ENCODE peak calls at places on chromosomes 1 and 21, in eight cellular contexts. G is cardiac fibroblast, R is lower leg skin, P is right atrium auricular region, N is stomach, L is bronchial epithelial cell, A is MM.1S, X is lower lobe of right lung. I is an unnamed sample.

GRCh38 chr1:31054349-31054748 is 11.2 kb downstream of the PUM1 start:
- DNase-seq in G (peak), L (no peak), R (no peak), X (no peak), N (no peak), P (no peak), A (no peak), I (peak)

GRCh38 chr1:201059401-201059800 is 35.9 kb upstream of the KIF21B start:
- DNase-seq in L (no peak), G (no peak), A (no peak), X (no peak), R (no peak), P (no peak), N (no peak), I (no peak)

GRCh38 chr1:243471754-243472725 is 216.2 kb downstream of the SDCCAG8 start:
- DNase-seq in N (no peak), P (no peak), G (no peak), X (no peak), L (peak), A (peak), R (no peak), I (no peak)

GRCh38 chr1:193377472-193377871 is 191.1 kb upstream of the B3GALT2 start:
- DNase-seq in N (no peak), R (no peak), A (no peak), L (no peak), G (no peak), X (no peak), P (no peak), I (no peak)

GRCh38 chr1:209884249-209884648 is 53.8 kb upstream of the SYT14 start:
- DNase-seq in X (no peak), A (no peak), L (peak), N (no peak), P (no peak), G (no peak), R (no peak), I (peak)

GRCh38 chr21:37281993-37282392 is 14.9 kb upstream of the VPS26C start:
- DNase-seq in G (no peak), A (no peak), L (no peak), P (no peak), X (no peak), N (no peak), R (peak), I (no peak)

GRCh38 chr1:21605964-21606705 is 63.0 kb downstream of the RAP1GAP start:
- DNase-seq in A (no peak), P (no peak), G (no peak), L (no peak), R (no peak), X (no peak), N (no peak), I (no peak)

GRCh38 chr1:56566040-56566774 is 13.2 kb downstream of the PLPP3 start:
- DNase-seq in R (no peak), P (no peak), A (no peak), G (no peak), X (no peak), L (no peak), N (no peak), I (no peak)

GRCh38 chr1:53410100-53410541 is 49.1 kb upstream of the DMRTB1 start:
- DNase-seq in P (no peak), N (no peak), X (no peak), G (no peak), L (no peak), R (peak), A (no peak), I (no peak)

GRCh38 chr1:92404661-92405060 is 82.1 kb downstream of the GFI1 start:
- DNase-seq in A (no peak), X (no peak), R (no peak), L (peak), G (no peak), N (no peak), P (no peak), I (peak)

GRCh38 chr21:46126321-46127238 is 28.7 kb downstream of the COL6A2 start:
- DNase-seq in X (peak), A (no peak), R (peak), G (no peak), N (no peak), P (no peak), L (no peak), I (no peak)

GRCh38 chr1:203607169-203607873 is 19.3 kb upstream of the ATP2B4 start:
- DNase-seq in X (no peak), L (peak), G (peak), N (peak), R (no peak), A (peak), P (no peak), I (peak)

GRCh38 chr1:12505639-12506311 is 112.2 kb downstream of the DHRS3 start:
- DNase-seq in A (no peak), G (no peak), L (no peak), N (no peak), X (no peak), R (no peak), P (no peak), I (no peak)

GRCh38 chr1:113192980-113193379 is 120.0 kb downstream of the LRIG2 start:
- DNase-seq in A (no peak), G (no peak), N (no peak), X (no peak), R (no peak), P (no peak), L (no peak), I (no peak)

GRCh38 chr1:9262096-9262495 is 27.5 kb downstream of the H6PD start:
- DNase-seq in P (no peak), L (no peak), R (no peak), X (no peak), N (no peak), G (no peak), A (no peak), I (no peak)

GRCh38 chr21:29194847-29195246 is 64.4 kb downstream of the MAP3K7CL start:
- DNase-seq in P (no peak), X (no peak), N (no peak), R (no peak), L (no peak), G (peak), A (no peak), I (no peak)

GRCh38 chr1:14118691-14119485 is 418.9 kb downstream of the PRDM2 start:
- DNase-seq in G (peak), P (no peak), N (no peak), R (no peak), X (no peak), L (no peak), A (no peak), I (no peak)

GRCh38 chr21:42654913-42655796 is 1.7 kb downstream of the PDE9A start:
- DNase-seq in N (no peak), R (no peak), L (no peak), G (no peak), P (no peak), X (no peak), A (no peak), I (no peak)

GRCh38 chr1:169949139-169949538 is 55.4 kb upstream of the SCYL3 start:
- DNase-seq in N (no peak), L (no peak), X (no peak), R (no peak), G (peak), P (no peak), A (no peak), I (peak)

GRCh38 chr1:200379431-200379755 is 30.4 kb downstream of the ZNF281 start:
- DNase-seq in L (peak), A (no peak), N (no peak), P (no peak), X (no peak), G (peak), R (no peak), I (peak)

GRCh38 chr1:36134805-36135339 is 9.8 kb upstream of the COL8A2 start:
- DNase-seq in X (no peak), R (no peak), P (no peak), L (peak), N (peak), G (peak), A (no peak), I (peak)

GRCh38 chr1:221456918-221457317 is 285.0 kb downstream of the DUSP10 start:
- DNase-seq in X (no peak), L (no peak), N (no peak), P (no peak), G (no peak), R (no peak), A (no peak), I (peak)

GRCh38 chr1:87673748-87674147 is 345.1 kb downstream of the LMO4 start:
- DNase-seq in L (no peak), N (no peak), R (no peak), X (no peak), A (no peak), G (peak), P (no peak), I (peak)

GRCh38 chr1:93029317-93029716 is 49.8 kb upstream of the MTF2 start:
- DNase-seq in X (no peak), L (no peak), R (no peak), G (no peak), A (peak), P (no peak), N (no peak), I (no peak)

GRCh38 chr1:37948841-37949240 is 2.0 kb upstream of the INPP5B start:
- DNase-seq in P (no peak), R (peak), N (no peak), X (no peak), A (no peak), G (no peak), L (no peak), I (no peak)

GRCh38 chr1:175725684-175726083 is 17.7 kb downstream of the TNR start:
- DNase-seq in L (peak), X (no peak), G (peak), P (no peak), R (no peak), N (no peak), A (peak), I (peak)

GRCh38 chr1:182299728-182300581 is 91.6 kb downstream of the GLUL start:
- DNase-seq in A (no peak), G (peak), L (peak), X (peak), N (peak), R (no peak), P (peak), I (peak)

GRCh38 chr1:70382682-70383081 is 28.2 kb upstream of the ANKRD13C start:
- DNase-seq in N (no peak), L (no peak), X (no peak), G (no peak), A (no peak), R (no peak), P (no peak), I (no peak)

GRCh38 chr1:44346184-44346583 is 8.9 kb downstream of the ERI3 start:
- DNase-seq in N (no peak), A (no peak), G (no peak), R (no peak), P (no peak), X (no peak), L (no peak), I (no peak)

GRCh38 chr1:44351289-44351688 is 3.8 kb downstream of the ERI3 start:
- DNase-seq in P (no peak), A (no peak), L (no peak), G (no peak), X (no peak), R (no peak), N (no peak), I (no peak)

GRCh38 chr1:44347280-44347679 is 7.8 kb downstream of the ERI3 start:
- DNase-seq in R (no peak), X (no peak), P (no peak), L (no peak), N (no peak), G (peak), A (no peak), I (peak)

GRCh38 chr1:44345187-44345775 is 9.8 kb downstream of the ERI3 start:
- DNase-seq in A (no peak), P (no peak), R (no peak), X (no peak), G (no peak), N (no peak), L (peak), I (no peak)

GRCh38 chr1:44348046-44348628 is 6.9 kb downstream of the ERI3 start:
- DNase-seq in G (no peak), L (no peak), A (no peak), N (no peak), X (no peak), P (no peak), R (no peak), I (no peak)
- H3K4me3 ChIP-seq in G (no peak), L (no peak), A (no peak), N (no peak), X (no peak), P (no peak), R (no peak), I (no peak)

GRCh38 chr1:223760833-223761232 is 48.5 kb downstream of the CAPN2 start:
- DNase-seq in L (no peak), P (no peak), G (no peak), N (no peak), R (peak), A (no peak), X (no peak), I (no peak)

GRCh38 chr1:223756806-223757700 is 44.7 kb downstream of the CAPN2 start:
- DNase-seq in G (no peak), A (no peak), L (no peak), X (no peak), R (no peak), P (no peak), N (no peak), I (no peak)

GRCh38 chr1:223758734-223759133 is 46.4 kb downstream of the CAPN2 start:
- DNase-seq in X (no peak), P (no peak), R (no peak), L (no peak), A (no peak), G (no peak), N (no peak), I (no peak)

GRCh38 chr1:223761416-223761815 is 49.1 kb downstream of the CAPN2 start:
- DNase-seq in L (no peak), G (peak), A (peak), R (peak), P (no peak), X (no peak), N (no peak), I (peak)

GRCh38 chr1:223759273-223759672 is 46.9 kb downstream of the CAPN2 start:
- DNase-seq in L (no peak), R (no peak), P (no peak), G (no peak), N (no peak), A (no peak), X (no peak), I (no peak)
- TF ChIP-seq CTCF in L (no peak), R (no peak), P (no peak), G (no peak), N (no peak), A (no peak), X (no peak), I (no peak)

GRCh38 chr1:181190362-181191035 is 102.0 kb downstream of the IER5 start:
- DNase-seq in X (no peak), R (peak), L (no peak), P (no peak), N (no peak), A (no peak), G (no peak), I (no peak)
- H3K4me3 ChIP-seq in X (no peak), R (no peak), L (no peak), P (no peak), N (peak), A (no peak), G (no peak), I (peak)

GRCh38 chr1:84502892-84503291 is 3.3 kb upstream of the SPATA1 start:
- DNase-seq in N (no peak), X (no peak), G (no peak), R (no peak), L (no peak), A (no peak), P (no peak), I (no peak)

GRCh38 chr1:84504580-84505021 is 1.6 kb upstream of the SPATA1 start:
- DNase-seq in R (no peak), L (peak), N (no peak), G (peak), X (no peak), P (no peak), A (no peak), I (peak)

GRCh38 chr1:84506002-84506728 is at the start of the genes GNG5 and SPATA1:
- DNase-seq in N (peak), A (peak), X (peak), R (peak), G (peak), P (peak), L (peak), I (peak)

GRCh38 chr1:84506729-84507453 is 510 bp upstream of the GNG5 start:
- DNase-seq in A (no peak), P (no peak), G (no peak), N (no peak), R (no peak), X (no peak), L (no peak), I (no peak)

DNA sequence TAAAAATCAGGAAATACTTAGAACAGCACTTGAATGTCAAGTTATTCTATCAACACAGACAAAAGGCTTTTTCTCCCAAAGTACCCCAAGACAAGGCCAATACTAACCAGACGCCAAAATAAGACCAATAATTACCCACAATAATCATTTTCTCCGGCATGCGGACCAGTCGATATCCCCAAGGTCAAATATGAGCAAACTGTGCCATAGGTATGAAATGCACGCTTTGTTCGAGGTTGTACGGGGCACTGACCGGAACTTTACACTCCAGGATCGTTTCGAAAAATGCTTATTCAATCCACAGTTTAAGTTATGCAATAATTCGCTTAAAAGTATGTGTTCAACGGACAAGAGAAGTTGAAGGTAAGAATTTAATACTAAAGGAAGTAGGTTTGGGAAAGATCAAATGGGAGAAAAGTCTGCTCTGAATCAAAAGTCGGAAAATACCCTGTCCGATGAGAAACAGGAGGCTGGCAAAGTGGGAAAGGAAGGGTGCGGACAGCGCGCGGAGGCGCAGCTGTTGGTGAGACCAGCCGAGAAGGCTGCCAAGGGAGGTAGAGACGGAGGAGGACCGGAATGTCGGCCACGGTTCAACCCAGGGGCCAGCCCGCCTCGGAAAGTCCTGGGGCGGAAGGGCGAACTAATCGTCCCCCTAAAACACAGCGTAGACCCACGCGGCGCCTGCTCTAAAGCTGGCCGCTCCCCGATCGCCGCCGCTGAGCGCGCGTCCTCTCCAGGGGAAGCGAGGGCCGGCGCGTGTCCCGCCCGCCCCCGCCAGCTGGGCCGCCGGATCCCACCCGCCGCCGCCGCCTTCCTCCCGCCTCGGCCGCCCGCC is 802 bp upstream of the SPATA1 start:
- DNase-seq in X (no peak), N (no peak), G (no peak), L (peak), R (no peak), P (peak), A (peak), I (peak)
- TF ChIP-seq CTCF in X (no peak), N (no peak), G (no peak), L (no peak), R (no peak), P (no peak), A (no peak), I (no peak)

GRCh38 chr1:228275154-228275434 is 67.2 kb downstream of the OBSCN start:
- DNase-seq in P (no peak), A (no peak), L (no peak), X (no peak), N (no peak), G (no peak), R (no peak), I (no peak)
- H3K4me3 ChIP-seq in P (peak), A (peak), L (peak), X (peak), N (peak), G (peak), R (peak), I (peak)

GRCh38 chr1:110538082-110538481 is 19.1 kb upstream of the KCNA10 start:
- DNase-seq in N (no peak), A (no peak), L (no peak), G (no peak), R (no peak), P (no peak), X (no peak), I (no peak)
- TF ChIP-seq CTCF in N (no peak), A (no peak), L (no peak), G (no peak), R (no peak), P (no peak), X (no peak), I (no peak)

GRCh38 chr1:15696956-15697521 is 12.9 kb downstream of the PLEKHM2 start:
- DNase-seq in X (peak), G (no peak), P (no peak), L (no peak), R (no peak), A (peak), N (no peak), I (peak)
- H3K4me3 ChIP-seq in X (peak), G (no peak), P (no peak), L (no peak), R (no peak), A (peak), N (peak), I (no peak)

GRCh38 chr1:155051342-155051776 is 243 bp downstream of the ADAM15 start:
- DNase-seq in P (no peak), G (no peak), L (no peak), A (no peak), R (no peak), N (no peak), X (no peak), I (no peak)
- TF ChIP-seq CTCF in P (no peak), G (no peak), L (peak), A (no peak), R (no peak), N (no peak), X (no peak), I (no peak)

GRCh38 chr1:160578175-160578693 is 1.1 kb downstream of the CD84 start:
- DNase-seq in R (no peak), L (no peak), X (no peak), N (no peak), A (no peak), P (no peak), G (no peak), I (no peak)

GRCh38 chr1:160577661-160578060 is 1.6 kb downstream of the CD84 start:
- DNase-seq in X (no peak), G (no peak), R (no peak), A (peak), L (no peak), P (no peak), N (no peak), I (no peak)

GRCh38 chr1:160575112-160575664 is 4.1 kb downstream of the CD84 start:
- DNase-seq in L (no peak), G (no peak), X (no peak), N (no peak), R (no peak), P (no peak), A (no peak), I (no peak)

GRCh38 chr1:160576430-160576829 is 2.9 kb downstream of the CD84 start:
- DNase-seq in X (no peak), A (no peak), G (no peak), N (no peak), P (no peak), R (no peak), L (peak), I (no peak)

DNA sequence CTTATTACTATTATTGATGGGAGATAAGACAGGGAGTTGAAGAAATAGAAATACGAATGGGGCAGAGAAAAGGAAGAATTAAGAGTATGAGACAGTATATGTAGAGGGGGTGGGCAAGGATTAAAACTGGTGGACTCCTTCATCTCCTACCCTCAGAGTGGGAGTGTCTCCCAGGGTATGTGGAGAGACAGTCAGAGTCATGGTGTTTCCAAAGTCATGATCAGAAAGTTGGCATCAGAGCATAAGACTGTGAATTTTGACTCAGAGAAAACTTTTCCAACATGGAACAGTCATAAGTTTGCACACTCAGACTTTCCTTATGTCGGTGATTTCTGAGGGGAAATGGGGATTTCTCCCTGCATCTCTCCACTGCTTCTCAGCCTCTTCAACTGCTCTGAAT is 2.4 kb downstream of the CD84 start:
- DNase-seq in P (no peak), R (no peak), X (no peak), A (no peak), L (no peak), G (no peak), N (no peak), I (no peak)
- H3K4me3 ChIP-seq in P (no peak), R (no peak), X (peak), A (no peak), L (no peak), G (no peak), N (no peak), I (no peak)

GRCh38 chr1:1230656-1231399 is 973 bp downstream of the SDF4 start:
- DNase-seq in G (peak), X (no peak), L (peak), P (no peak), N (no peak), A (no peak), R (no peak), I (peak)
- TF ChIP-seq CTCF in G (peak), X (no peak), L (peak), P (no peak), N (no peak), A (no peak), R (no peak), I (peak)